ENCODE peak calls at places on chromosomes 11 and 22, in five cellular contexts. One of them, this sample, is unnamed. For H3K4me1, the result is how much of the 10 kb centered on the place peaks cover.

GRCh38 chr11:86508604-86509471 is 134.2 kb downstream of the CCDC81 start:
- DNase-seq in right cardiac atrium: no peak
- DNase-seq in tibial nerve: no peak
- DNase-seq in effector memory CD4-positive, alpha-beta T cell: no peak
- DNase-seq in PC-9: no peak
- DNase-seq in this sample: no peak

GRCh38 chr11:109728056-109728455 is 306.1 kb downstream of the C11orf87 start:
- DNase-seq in right cardiac atrium: no peak
- DNase-seq in tibial nerve: no peak
- DNase-seq in effector memory CD4-positive, alpha-beta T cell: no peak
- DNase-seq in PC-9: peak
- DNase-seq in this sample: no peak

GRCh38 chr11:78350101-78350645 is 67.4 kb downstream of the GAB2 start:
- DNase-seq in right cardiac atrium: no peak
- DNase-seq in tibial nerve: no peak
- DNase-seq in effector memory CD4-positive, alpha-beta T cell: no peak
- DNase-seq in PC-9: no peak
- DNase-seq in this sample: no peak

GRCh38 chr11:30426781-30427180 is 103.9 kb downstream of the ARL14EP start:
- DNase-seq in right cardiac atrium: no peak
- DNase-seq in tibial nerve: no peak
- DNase-seq in effector memory CD4-positive, alpha-beta T cell: no peak
- DNase-seq in PC-9: no peak
- DNase-seq in this sample: no peak

GRCh38 chr11:34348919-34349318 is 8.9 kb downstream of the ABTB2 start:
- DNase-seq in right cardiac atrium: no peak
- DNase-seq in tibial nerve: no peak
- DNase-seq in effector memory CD4-positive, alpha-beta T cell: no peak
- DNase-seq in PC-9: no peak
- DNase-seq in this sample: no peak

GRCh38 chr22:20239951-20240773 is 28.0 kb downstream of the RTN4R start:
- DNase-seq in right cardiac atrium: peak
- DNase-seq in tibial nerve: no peak
- DNase-seq in effector memory CD4-positive, alpha-beta T cell: no peak
- DNase-seq in PC-9: no peak
- DNase-seq in this sample: no peak

GRCh38 chr11:47587733-47588326 is 1.4 kb downstream of the FAM180B start:
- DNase-seq in right cardiac atrium: peak
- DNase-seq in tibial nerve: peak
- DNase-seq in effector memory CD4-positive, alpha-beta T cell: no peak
- DNase-seq in PC-9: no peak
- DNase-seq in this sample: peak

GRCh38 chr11:86719781-86720463 is 47.5 kb upstream of the ME3 start:
- DNase-seq in right cardiac atrium: no peak
- DNase-seq in tibial nerve: no peak
- DNase-seq in effector memory CD4-positive, alpha-beta T cell: no peak
- DNase-seq in PC-9: peak
- DNase-seq in this sample: no peak

GRCh38 chr22:37387793-37388192 is 39.5 kb downstream of the ELFN2 start:
- DNase-seq in right cardiac atrium: no peak
- DNase-seq in tibial nerve: no peak
- DNase-seq in effector memory CD4-positive, alpha-beta T cell: no peak
- DNase-seq in PC-9: no peak
- DNase-seq in this sample: no peak

GRCh38 chr11:107665016-107665415 is 46.8 kb downstream of the SLN start:
- DNase-seq in right cardiac atrium: no peak
- DNase-seq in tibial nerve: no peak
- DNase-seq in effector memory CD4-positive, alpha-beta T cell: no peak
- DNase-seq in PC-9: no peak
- DNase-seq in this sample: no peak

GRCh38 chr22:35648066-35649025 is at the start of gene APOL6:
- DNase-seq in right cardiac atrium: peak
- DNase-seq in tibial nerve: no peak
- DNase-seq in effector memory CD4-positive, alpha-beta T cell: peak
- DNase-seq in PC-9: peak
- DNase-seq in this sample: no peak

GRCh38 chr22:42645341-42645937 is 3.8 kb downstream of the CYB5R3 start:
- DNase-seq in right cardiac atrium: peak
- DNase-seq in tibial nerve: no peak
- DNase-seq in effector memory CD4-positive, alpha-beta T cell: no peak
- DNase-seq in PC-9: no peak
- DNase-seq in this sample: peak

GRCh38 chr11:67318239-67318555 is 14.9 kb downstream of the SSH3 start:
- DNase-seq in right cardiac atrium: no peak
- DNase-seq in tibial nerve: no peak
- DNase-seq in effector memory CD4-positive, alpha-beta T cell: no peak
- DNase-seq in PC-9: no peak
- DNase-seq in this sample: no peak

GRCh38 chr11:26901162-26901561 is 92.8 kb upstream of the FIBIN start:
- DNase-seq in right cardiac atrium: no peak
- DNase-seq in tibial nerve: no peak
- DNase-seq in effector memory CD4-positive, alpha-beta T cell: no peak
- DNase-seq in PC-9: no peak
- DNase-seq in this sample: no peak

GRCh38 chr11:19259487-19260345 is 19.0 kb upstream of the E2F8 start:
- DNase-seq in right cardiac atrium: peak
- DNase-seq in tibial nerve: peak
- DNase-seq in effector memory CD4-positive, alpha-beta T cell: peak
- DNase-seq in PC-9: peak
- DNase-seq in this sample: peak

GRCh38 chr11:15941206-15941770 is 415.1 kb downstream of the SOX6 start:
- DNase-seq in right cardiac atrium: peak
- DNase-seq in tibial nerve: peak
- DNase-seq in effector memory CD4-positive, alpha-beta T cell: no peak
- DNase-seq in PC-9: no peak
- DNase-seq in this sample: no peak

GRCh38 chr11:469684-470667 is 19.9 kb downstream of the PTDSS2 start:
- DNase-seq in right cardiac atrium: peak
- DNase-seq in tibial nerve: peak
- DNase-seq in effector memory CD4-positive, alpha-beta T cell: no peak
- DNase-seq in PC-9: no peak
- DNase-seq in this sample: peak

GRCh38 chr11:2867722-2868548 is 17.6 kb downstream of the CDKN1C start:
- DNase-seq in right cardiac atrium: no peak
- DNase-seq in tibial nerve: no peak
- DNase-seq in effector memory CD4-positive, alpha-beta T cell: no peak
- DNase-seq in PC-9: no peak
- DNase-seq in this sample: no peak

GRCh38 chr11:120563698-120564572 is 52.4 kb downstream of the GRIK4 start:
- DNase-seq in right cardiac atrium: peak
- DNase-seq in tibial nerve: no peak
- DNase-seq in effector memory CD4-positive, alpha-beta T cell: no peak
- DNase-seq in PC-9: no peak
- DNase-seq in this sample: no peak

GRCh38 chr11:280762-281485 is 2.7 kb downstream of the NLRP6 start:
- DNase-seq in right cardiac atrium: peak
- DNase-seq in tibial nerve: no peak
- DNase-seq in effector memory CD4-positive, alpha-beta T cell: no peak
- DNase-seq in PC-9: no peak
- DNase-seq in this sample: peak

GRCh38 chr22:48654492-48654891 is 1173.2 kb downstream of the BRD1 start:
- DNase-seq in right cardiac atrium: no peak
- DNase-seq in tibial nerve: no peak
- DNase-seq in effector memory CD4-positive, alpha-beta T cell: no peak
- DNase-seq in PC-9: no peak
- DNase-seq in this sample: no peak

GRCh38 chr11:6345356-6345755 is 25.1 kb upstream of the CAVIN3 start:
- DNase-seq in right cardiac atrium: no peak
- DNase-seq in tibial nerve: no peak
- DNase-seq in effector memory CD4-positive, alpha-beta T cell: no peak
- DNase-seq in PC-9: no peak
- DNase-seq in this sample: no peak

GRCh38 chr11:113632981-113633380 is 73.1 kb downstream of the TMPRSS5 start:
- DNase-seq in right cardiac atrium: no peak
- DNase-seq in tibial nerve: no peak
- DNase-seq in effector memory CD4-positive, alpha-beta T cell: no peak
- DNase-seq in PC-9: no peak
- DNase-seq in this sample: no peak

DNA sequence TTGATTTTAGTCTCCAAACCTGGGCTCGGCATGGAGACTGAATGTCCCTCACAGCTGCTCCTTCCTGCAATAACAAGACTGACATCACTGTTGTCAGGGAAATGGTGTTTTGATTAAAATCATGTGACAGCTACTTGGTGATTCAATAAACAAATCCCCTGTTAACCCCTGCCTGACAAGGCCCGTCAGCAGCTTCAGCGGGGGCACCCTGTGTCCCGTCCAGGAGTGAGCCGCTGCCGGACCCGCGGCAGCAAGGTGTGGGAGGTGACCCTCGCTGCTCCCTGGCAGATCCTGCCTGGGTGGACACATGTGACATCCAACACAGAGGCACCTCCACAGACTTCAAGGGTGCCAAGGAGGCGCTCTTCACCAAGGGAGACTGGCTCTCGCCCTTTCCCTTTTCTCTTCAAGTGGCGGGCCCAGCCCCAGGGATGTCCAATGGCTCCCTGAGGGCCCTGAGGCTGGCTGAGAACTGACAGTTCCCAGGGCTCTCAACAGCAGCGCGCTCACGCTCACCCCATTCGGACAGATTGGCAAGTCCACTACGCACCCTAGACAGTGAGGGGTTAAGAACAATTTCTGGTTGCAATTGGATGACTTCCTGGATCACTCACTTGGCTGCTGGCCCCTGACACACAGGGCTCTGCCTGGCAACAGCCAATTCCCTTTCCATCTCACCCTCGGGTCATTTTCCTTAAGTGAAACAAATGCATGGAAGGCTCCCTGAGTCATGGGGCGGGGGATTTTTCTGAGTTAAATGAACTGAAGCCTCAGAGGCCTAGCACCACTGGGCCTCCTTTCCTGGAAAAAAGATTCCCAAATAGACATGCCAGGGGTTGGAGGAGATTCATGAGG is 30.7 kb downstream of the PPP2R1B start:
- DNase-seq in right cardiac atrium: peak
- DNase-seq in tibial nerve: peak
- DNase-seq in effector memory CD4-positive, alpha-beta T cell: no peak
- DNase-seq in PC-9: peak
- DNase-seq in this sample: no peak
- H3K4me1 ChIP-seq in right cardiac atrium: half or more
- H3K4me1 ChIP-seq in tibial nerve: half or more
- H3K4me1 ChIP-seq in effector memory CD4-positive, alpha-beta T cell: under half
- H3K4me1 ChIP-seq in PC-9: under half
- H3K4me1 ChIP-seq in this sample: half or more

GRCh38 chr11:93541154-93541553 is 2.0 kb downstream of the SMCO4 start:
- DNase-seq in right cardiac atrium: no peak
- DNase-seq in tibial nerve: no peak
- DNase-seq in effector memory CD4-positive, alpha-beta T cell: no peak
- DNase-seq in PC-9: no peak
- DNase-seq in this sample: no peak

GRCh38 chr11:93536346-93536871 is 6.8 kb downstream of the SMCO4 start:
- DNase-seq in right cardiac atrium: peak
- DNase-seq in tibial nerve: no peak
- DNase-seq in effector memory CD4-positive, alpha-beta T cell: no peak
- DNase-seq in PC-9: no peak
- DNase-seq in this sample: no peak

GRCh38 chr11:93537767-93538261 is 5.4 kb downstream of the SMCO4 start:
- DNase-seq in right cardiac atrium: peak
- DNase-seq in tibial nerve: no peak
- DNase-seq in effector memory CD4-positive, alpha-beta T cell: no peak
- DNase-seq in PC-9: no peak
- DNase-seq in this sample: peak

GRCh38 chr11:93540337-93540736 is 2.9 kb downstream of the SMCO4 start:
- DNase-seq in right cardiac atrium: no peak
- DNase-seq in tibial nerve: no peak
- DNase-seq in effector memory CD4-positive, alpha-beta T cell: no peak
- DNase-seq in PC-9: no peak
- DNase-seq in this sample: no peak

DNA sequence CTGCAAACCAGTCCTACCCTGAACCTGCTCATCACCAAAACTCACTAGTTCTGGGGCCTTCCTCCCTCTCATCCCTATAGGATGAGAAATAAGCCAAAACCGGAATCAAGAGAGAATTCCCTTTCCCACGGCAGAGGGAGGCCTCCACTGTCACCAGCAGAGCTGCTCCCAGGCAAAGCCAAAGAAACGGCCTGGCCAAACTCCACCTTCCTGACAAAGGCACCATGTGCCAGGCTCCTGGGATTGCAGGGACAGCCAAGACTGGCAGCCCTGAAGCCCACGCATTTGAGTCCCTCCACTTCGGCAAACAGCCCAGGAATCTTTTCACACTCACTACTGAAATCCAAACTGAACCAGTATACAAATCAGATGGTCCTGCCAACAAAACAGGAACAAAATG is 6.2 kb downstream of the SMCO4 start:
- DNase-seq in right cardiac atrium: peak
- DNase-seq in tibial nerve: no peak
- DNase-seq in effector memory CD4-positive, alpha-beta T cell: no peak
- DNase-seq in PC-9: no peak
- DNase-seq in this sample: no peak
- H3K4me1 ChIP-seq in right cardiac atrium: under half
- H3K4me1 ChIP-seq in tibial nerve: under half
- H3K4me1 ChIP-seq in effector memory CD4-positive, alpha-beta T cell: under half
- H3K4me1 ChIP-seq in PC-9: under half
- H3K4me1 ChIP-seq in this sample: half or more

DNA sequence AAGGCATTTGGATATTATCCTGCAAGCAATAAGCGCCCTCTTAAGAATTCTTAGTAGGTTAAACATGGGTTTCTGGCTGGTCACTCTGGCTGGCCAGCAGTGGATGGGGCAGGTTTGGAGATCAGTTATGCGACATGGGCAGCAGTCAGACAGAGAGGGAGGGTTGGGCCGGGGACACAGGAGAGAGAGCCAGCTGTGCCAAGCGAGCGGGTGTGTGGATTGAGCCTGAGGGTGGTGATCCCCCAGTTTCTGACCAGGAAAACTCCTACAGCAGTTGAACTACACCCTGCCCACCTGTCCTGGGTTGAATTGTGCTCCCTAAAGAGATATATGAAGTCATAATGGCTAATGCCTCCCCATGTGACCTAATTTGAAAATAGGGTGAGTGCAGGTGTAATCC is 671.2 kb downstream of the TBC1D22A start:
- DNase-seq in right cardiac atrium: no peak
- DNase-seq in tibial nerve: no peak
- DNase-seq in effector memory CD4-positive, alpha-beta T cell: no peak
- DNase-seq in PC-9: no peak
- DNase-seq in this sample: no peak
- H3K4me1 ChIP-seq in right cardiac atrium: under half
- H3K4me1 ChIP-seq in tibial nerve: under half
- H3K4me1 ChIP-seq in effector memory CD4-positive, alpha-beta T cell: under half
- H3K4me1 ChIP-seq in PC-9: under half
- H3K4me1 ChIP-seq in this sample: under half

DNA sequence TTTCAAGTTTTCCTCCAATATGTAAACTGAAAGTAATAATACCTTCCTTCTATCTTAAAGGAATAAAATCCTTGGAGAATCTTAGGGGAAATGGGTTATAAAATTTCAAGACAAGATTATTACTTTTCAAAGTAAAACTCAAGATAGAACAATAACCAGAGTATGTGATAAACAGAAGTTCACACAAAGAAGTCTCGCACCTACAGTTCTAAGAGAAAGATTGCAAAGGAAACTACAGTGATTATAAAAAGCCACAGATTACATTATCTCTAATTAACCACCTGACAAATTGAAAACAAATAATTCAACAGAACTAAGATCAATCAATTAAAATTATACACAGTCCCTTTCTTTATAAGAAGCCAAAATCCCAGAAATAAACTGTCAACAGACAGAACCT is 34.0 kb downstream of the AMBRA1 start:
- DNase-seq in right cardiac atrium: no peak
- DNase-seq in tibial nerve: no peak
- DNase-seq in effector memory CD4-positive, alpha-beta T cell: no peak
- DNase-seq in PC-9: no peak
- DNase-seq in this sample: no peak
- H3K4me1 ChIP-seq in right cardiac atrium: under half
- H3K4me1 ChIP-seq in tibial nerve: under half
- H3K4me1 ChIP-seq in effector memory CD4-positive, alpha-beta T cell: under half
- H3K4me1 ChIP-seq in PC-9: half or more
- H3K4me1 ChIP-seq in this sample: half or more